ENCODE peak calls at places on chromosomes 7 and 10, in six cellular contexts. One of them, this sample, is unnamed.

GRCh38 chr7:55120501-55121198 is 101.8 kb downstream of the EGFR start:
- DNase-seq in ovary: no peak
- DNase-seq in brain microvascular endothelial cell: no peak
- DNase-seq in lung: no peak
- DNase-seq in CD8-positive, alpha-beta T cell: no peak
- DNase-seq in IMR-90: peak; percentile 90
- DNase-seq in this sample: peak; percentile 93

GRCh38 chr7:140390466-140391190 is 7.7 kb downstream of the SLC37A3 start:
- DNase-seq in ovary: no peak
- DNase-seq in brain microvascular endothelial cell: no peak
- DNase-seq in lung: no peak
- DNase-seq in CD8-positive, alpha-beta T cell: no peak
- DNase-seq in IMR-90: peak; percentile 22
- DNase-seq in this sample: no peak

GRCh38 chr7:21944616-21945373 is 904 bp downstream of the CDCA7L start:
- DNase-seq in ovary: peak; percentile 24
- DNase-seq in brain microvascular endothelial cell: no peak
- DNase-seq in lung: peak; percentile 75
- DNase-seq in CD8-positive, alpha-beta T cell: peak; percentile 41
- DNase-seq in IMR-90: peak; percentile 5
- DNase-seq in this sample: peak; percentile 61

GRCh38 chr7:2785071-2785500 is 59.0 kb downstream of the GNA12 start:
- DNase-seq in ovary: no peak
- DNase-seq in brain microvascular endothelial cell: peak; percentile 75
- DNase-seq in lung: no peak
- DNase-seq in CD8-positive, alpha-beta T cell: no peak
- DNase-seq in IMR-90: peak; percentile 63
- DNase-seq in this sample: peak; percentile 34

GRCh38 chr10:32061440-32061839 is 5.2 kb upstream of the KIF5B start:
- DNase-seq in ovary: no peak
- DNase-seq in brain microvascular endothelial cell: no peak
- DNase-seq in lung: no peak
- DNase-seq in CD8-positive, alpha-beta T cell: no peak
- DNase-seq in IMR-90: no peak
- DNase-seq in this sample: no peak

GRCh38 chr10:79113827-79114226 is 45.1 kb downstream of the ZMIZ1 start:
- DNase-seq in ovary: no peak
- DNase-seq in brain microvascular endothelial cell: no peak
- DNase-seq in lung: no peak
- DNase-seq in CD8-positive, alpha-beta T cell: no peak
- DNase-seq in IMR-90: no peak
- DNase-seq in this sample: no peak

GRCh38 chr7:149147072-149147729 is at the start of gene ZNF398:
- DNase-seq in ovary: peak; percentile 69
- DNase-seq in brain microvascular endothelial cell: peak; percentile 42
- DNase-seq in lung: peak; percentile 75
- DNase-seq in CD8-positive, alpha-beta T cell: peak; percentile 77
- DNase-seq in IMR-90: peak; percentile 77
- DNase-seq in this sample: peak; percentile 54

GRCh38 chr7:92133133-92133736 is 1.0 kb downstream of the CYP51A1 start:
- DNase-seq in ovary: no peak
- DNase-seq in brain microvascular endothelial cell: no peak
- DNase-seq in lung: no peak
- DNase-seq in CD8-positive, alpha-beta T cell: no peak
- DNase-seq in IMR-90: no peak
- DNase-seq in this sample: no peak

GRCh38 chr7:139127648-139128047 is 18.1 kb upstream of the ZC3HAV1 start:
- DNase-seq in ovary: no peak
- DNase-seq in brain microvascular endothelial cell: no peak
- DNase-seq in lung: no peak
- DNase-seq in CD8-positive, alpha-beta T cell: no peak
- DNase-seq in IMR-90: peak; percentile 48
- DNase-seq in this sample: no peak

GRCh38 chr10:59830601-59831259 is 75.6 kb downstream of the CCDC6 start:
- DNase-seq in ovary: peak; percentile 76
- DNase-seq in brain microvascular endothelial cell: peak; percentile 54
- DNase-seq in lung: peak; percentile 36
- DNase-seq in CD8-positive, alpha-beta T cell: no peak
- DNase-seq in IMR-90: peak; percentile 56
- DNase-seq in this sample: no peak

GRCh38 chr10:128001346-128001745 is 94.4 kb downstream of the PTPRE start:
- DNase-seq in ovary: no peak
- DNase-seq in brain microvascular endothelial cell: no peak
- DNase-seq in lung: no peak
- DNase-seq in CD8-positive, alpha-beta T cell: no peak
- DNase-seq in IMR-90: no peak
- DNase-seq in this sample: no peak

GRCh38 chr7:22581099-22581498 is 81.1 kb upstream of the STEAP1B start:
- DNase-seq in ovary: no peak
- DNase-seq in brain microvascular endothelial cell: no peak
- DNase-seq in lung: no peak
- DNase-seq in CD8-positive, alpha-beta T cell: no peak
- DNase-seq in IMR-90: no peak
- DNase-seq in this sample: no peak

GRCh38 chr7:7329321-7329720 is 147.0 kb downstream of the C1GALT1 start:
- DNase-seq in ovary: no peak
- DNase-seq in brain microvascular endothelial cell: no peak
- DNase-seq in lung: no peak
- DNase-seq in CD8-positive, alpha-beta T cell: no peak
- DNase-seq in IMR-90: no peak
- DNase-seq in this sample: no peak

GRCh38 chr10:76582536-76582935 is 1055.1 kb downstream of the KCNMA1 start:
- DNase-seq in ovary: no peak
- DNase-seq in brain microvascular endothelial cell: peak; percentile 51
- DNase-seq in lung: no peak
- DNase-seq in CD8-positive, alpha-beta T cell: no peak
- DNase-seq in IMR-90: peak; percentile 65
- DNase-seq in this sample: peak; percentile 10

GRCh38 chr7:23938937-23939552 is 229.0 kb downstream of the STK31 start:
- DNase-seq in ovary: no peak
- DNase-seq in brain microvascular endothelial cell: peak; percentile 27
- DNase-seq in lung: no peak
- DNase-seq in CD8-positive, alpha-beta T cell: no peak
- DNase-seq in IMR-90: peak; percentile 11
- DNase-seq in this sample: peak; percentile 36

GRCh38 chr10:71729023-71729649 is 9.6 kb upstream of the C10orf105 start:
- DNase-seq in ovary: no peak
- DNase-seq in brain microvascular endothelial cell: no peak
- DNase-seq in lung: peak; percentile 53
- DNase-seq in CD8-positive, alpha-beta T cell: no peak
- DNase-seq in IMR-90: no peak
- DNase-seq in this sample: peak; percentile 28

GRCh38 chr10:11024596-11024995 is 6.9 kb downstream of the CELF2 start:
- DNase-seq in ovary: no peak
- DNase-seq in brain microvascular endothelial cell: no peak
- DNase-seq in lung: no peak
- DNase-seq in CD8-positive, alpha-beta T cell: no peak
- DNase-seq in IMR-90: no peak
- DNase-seq in this sample: no peak

GRCh38 chr10:71657604-71658348 is 61.8 kb downstream of the C10orf105 start:
- DNase-seq in ovary: no peak
- DNase-seq in brain microvascular endothelial cell: no peak
- DNase-seq in lung: no peak
- DNase-seq in CD8-positive, alpha-beta T cell: no peak
- DNase-seq in IMR-90: no peak
- DNase-seq in this sample: no peak

GRCh38 chr7:106657085-106657991 is 3.6 kb downstream of the CCDC71L start:
- DNase-seq in ovary: no peak
- DNase-seq in brain microvascular endothelial cell: no peak
- DNase-seq in lung: no peak
- DNase-seq in CD8-positive, alpha-beta T cell: no peak
- DNase-seq in IMR-90: peak; percentile 54
- DNase-seq in this sample: no peak

GRCh38 chr7:135979674-135980660 is 2.8 kb upstream of the MTPN start:
- DNase-seq in ovary: no peak
- DNase-seq in brain microvascular endothelial cell: peak; percentile 55
- DNase-seq in lung: no peak
- DNase-seq in CD8-positive, alpha-beta T cell: no peak
- DNase-seq in IMR-90: peak; percentile 63
- DNase-seq in this sample: peak; percentile 52

DNA sequence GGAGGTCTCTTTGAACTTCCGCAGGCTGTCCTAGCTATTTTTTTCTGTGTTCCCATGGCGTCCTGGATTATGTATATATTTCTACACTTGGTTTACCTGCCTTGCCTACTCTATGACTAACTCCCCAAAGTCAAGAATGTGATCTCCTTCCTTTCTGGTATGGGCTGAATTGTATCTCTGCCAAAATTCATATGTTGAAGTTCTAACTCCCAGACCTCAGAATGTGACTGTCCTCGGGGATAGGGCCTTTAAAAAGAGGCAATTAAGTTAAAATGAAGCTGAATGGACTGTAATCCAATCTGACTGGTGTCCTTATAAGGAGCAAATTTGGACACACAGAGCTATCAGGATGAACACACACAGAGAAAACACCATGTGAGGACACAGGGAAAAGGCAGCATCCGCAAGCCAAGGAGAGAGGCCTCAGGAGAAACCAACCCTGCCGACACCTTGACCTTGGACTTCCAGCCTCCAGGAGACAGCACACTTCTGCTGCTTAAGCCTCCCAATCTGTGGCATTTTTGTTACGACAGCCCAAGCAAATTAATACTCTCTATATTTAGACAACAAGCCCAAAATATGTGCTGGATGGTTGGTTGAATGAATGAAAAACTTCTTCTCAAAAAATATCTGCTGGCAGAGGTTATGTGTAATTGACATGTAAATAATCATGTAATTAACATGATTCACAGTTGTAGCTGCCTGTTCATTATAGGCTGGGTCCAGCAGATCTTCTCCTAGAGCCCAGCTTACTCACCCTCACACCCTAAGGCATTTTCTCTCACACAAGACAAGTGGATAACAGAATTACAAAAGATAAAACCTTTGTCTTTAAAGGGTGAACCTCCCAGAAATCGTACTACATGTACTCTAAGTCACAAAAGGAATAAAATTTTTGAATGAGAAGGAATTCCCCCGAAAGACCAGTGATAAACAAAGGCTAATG is 123.7 kb downstream of the CUBN start:
- DNase-seq in ovary: no peak
- DNase-seq in brain microvascular endothelial cell: no peak
- DNase-seq in lung: no peak
- DNase-seq in CD8-positive, alpha-beta T cell: no peak
- DNase-seq in IMR-90: no peak
- DNase-seq in this sample: no peak
- H3K27ac ChIP-seq in ovary: peak overlapping the region; percentile 78
- H3K27ac ChIP-seq in brain microvascular endothelial cell: no peak overlapping the region
- H3K27ac ChIP-seq in lung: no peak overlapping the region
- H3K27ac ChIP-seq in CD8-positive, alpha-beta T cell: peak overlapping the region; percentile 12
- H3K27ac ChIP-seq in IMR-90: no peak overlapping the region
- H3K27ac ChIP-seq in this sample: no peak overlapping the region

DNA sequence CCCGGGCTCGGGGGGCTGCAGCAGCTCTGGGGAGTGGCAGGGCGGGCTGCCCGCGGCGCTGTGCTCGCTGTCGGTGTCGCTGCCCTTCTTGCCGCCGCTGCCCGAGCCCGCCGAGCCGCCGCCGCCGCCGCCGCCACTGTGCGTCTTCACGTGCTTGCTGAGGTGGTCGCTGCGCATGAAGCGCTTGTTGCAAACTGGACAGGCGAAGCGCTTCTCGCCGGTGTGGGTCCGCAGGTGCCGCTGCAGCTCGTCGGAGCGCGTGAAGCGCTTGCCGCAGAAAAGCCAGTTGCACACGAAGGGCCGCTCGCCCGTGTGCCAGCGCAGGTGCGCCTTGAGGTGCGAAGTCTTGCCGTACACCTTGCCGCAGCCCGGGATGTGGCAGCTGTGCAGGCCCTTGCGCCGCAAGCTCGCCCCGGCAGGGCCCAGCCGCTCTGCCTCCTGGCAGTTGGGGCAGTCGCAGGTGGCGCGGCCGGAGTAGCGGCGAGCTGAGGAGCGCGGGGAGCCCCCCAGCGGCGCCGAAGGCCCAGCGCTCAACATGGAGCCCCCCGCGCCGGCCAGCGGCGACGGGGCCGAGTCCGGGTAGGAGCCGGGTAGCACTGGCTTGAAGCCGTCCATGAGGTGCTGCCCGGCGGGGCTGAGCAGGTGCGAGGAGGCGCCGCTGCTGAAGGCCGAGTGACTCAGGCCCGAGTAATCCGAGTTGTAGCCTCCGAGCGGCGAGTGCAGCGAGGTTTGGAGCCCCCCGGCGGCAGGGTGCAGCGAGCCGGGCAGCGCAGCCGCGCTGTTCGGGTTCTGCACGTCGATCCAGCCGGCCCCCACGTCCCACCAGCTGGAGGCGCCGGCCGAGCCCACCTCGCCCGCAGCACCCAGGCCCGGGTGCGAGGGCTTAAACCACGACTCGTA is 2.1 kb downstream of the SP8 start:
- DNase-seq in ovary: no peak
- DNase-seq in brain microvascular endothelial cell: no peak
- DNase-seq in lung: no peak
- DNase-seq in CD8-positive, alpha-beta T cell: no peak
- DNase-seq in IMR-90: no peak
- DNase-seq in this sample: peak; percentile 60
- TF ChIP-seq CTCF in ovary: no peak
- TF ChIP-seq CTCF in brain microvascular endothelial cell: peak; percentile 8
- TF ChIP-seq CTCF in lung: no peak
- TF ChIP-seq CTCF in CD8-positive, alpha-beta T cell: no peak
- TF ChIP-seq CTCF in IMR-90: peak; percentile 13
- TF ChIP-seq CTCF in this sample: peak; percentile 70

DNA sequence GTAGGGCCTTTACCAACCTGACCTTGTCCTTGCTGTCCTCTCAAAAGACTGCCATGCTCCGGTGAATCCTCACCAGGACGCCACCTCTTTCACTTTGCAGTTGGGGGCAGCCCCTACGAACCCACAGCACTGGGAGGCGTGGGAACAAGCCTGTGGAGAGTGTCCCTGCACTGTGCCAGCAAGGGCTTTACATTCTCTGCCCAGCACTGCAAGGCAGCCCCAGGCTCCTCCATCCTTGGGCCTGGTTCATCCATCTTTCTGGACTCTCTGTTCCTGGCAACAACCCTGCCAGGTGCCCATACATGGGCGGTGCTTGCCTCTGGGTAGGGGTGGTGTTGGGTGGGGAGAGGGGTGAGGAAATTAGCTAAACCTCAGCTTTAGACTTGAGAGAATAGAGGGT is 1.4 kb downstream of the CHAT start:
- DNase-seq in ovary: no peak
- DNase-seq in brain microvascular endothelial cell: no peak
- DNase-seq in lung: no peak
- DNase-seq in CD8-positive, alpha-beta T cell: no peak
- DNase-seq in IMR-90: no peak
- DNase-seq in this sample: no peak
- H3K27me3 ChIP-seq in ovary: peaks cover 2% of the 10 kb centered on the region
- H3K27me3 ChIP-seq in brain microvascular endothelial cell: peaks cover 70% of the 10 kb centered on the region
- H3K27me3 ChIP-seq in lung: no peaks in the 10 kb centered on the region
- H3K27me3 ChIP-seq in CD8-positive, alpha-beta T cell: peaks cover 7% of the 10 kb centered on the region
- H3K27me3 ChIP-seq in IMR-90: peaks cover 77% of the 10 kb centered on the region
- H3K27me3 ChIP-seq in this sample: peaks cover 99% of the 10 kb centered on the region

DNA sequence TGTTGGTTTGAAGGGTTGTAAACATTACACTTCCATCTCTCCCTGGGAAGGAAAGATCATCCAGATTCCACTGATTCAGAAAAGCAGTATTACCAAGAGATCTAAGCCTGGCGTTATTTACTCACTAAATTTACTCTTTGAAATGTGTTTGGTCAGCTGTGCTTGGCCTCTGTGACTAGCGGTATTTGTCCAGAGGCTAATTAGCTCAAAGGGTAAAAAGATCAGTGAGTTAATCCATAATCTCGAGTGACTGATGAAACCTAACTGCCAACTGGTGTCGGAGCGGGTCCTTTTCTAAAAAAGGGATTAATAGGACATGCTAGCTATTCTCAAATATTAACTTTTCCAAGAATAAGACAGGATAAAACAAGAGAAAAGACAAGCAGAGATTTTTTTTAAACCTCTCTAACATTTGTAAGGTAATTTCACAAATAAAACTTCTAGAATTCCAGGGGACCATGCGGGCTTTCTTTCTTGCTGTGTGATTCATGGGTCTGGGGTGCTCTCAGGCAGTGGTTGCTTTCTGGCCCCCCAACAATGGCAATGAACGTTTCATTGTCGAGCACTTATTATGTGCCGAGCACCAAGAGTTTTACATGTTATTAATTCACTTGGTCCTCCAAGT is 247.3 kb upstream of the AOAH start:
- DNase-seq in ovary: no peak
- DNase-seq in brain microvascular endothelial cell: no peak
- DNase-seq in lung: no peak
- DNase-seq in CD8-positive, alpha-beta T cell: no peak
- DNase-seq in IMR-90: no peak
- DNase-seq in this sample: no peak
- H3K27ac ChIP-seq in ovary: no peak overlapping the region
- H3K27ac ChIP-seq in brain microvascular endothelial cell: no peak overlapping the region
- H3K27ac ChIP-seq in lung: no peak overlapping the region
- H3K27ac ChIP-seq in CD8-positive, alpha-beta T cell: no peak overlapping the region
- H3K27ac ChIP-seq in IMR-90: no peak overlapping the region
- H3K27ac ChIP-seq in this sample: no peak overlapping the region